ENCODE peak calls at places on chromosomes 3 and 15, in five cellular contexts. S, Z, N, E and M are unnamed samples.

GRCh38 chr15:90143176-90143655 is 40.9 kb upstream of the IDH2 start:
- DNase-seq in S (peak; percentile 23), Z (peak; percentile 66), N (peak; percentile 28), E (peak; percentile 52), M (peak; percentile 0)

GRCh38 chr15:25619761-25620160 is 180.9 kb upstream of the UBE3A start:
- DNase-seq in S (no peak), Z (no peak), N (no peak), E (no peak), M (no peak)

GRCh38 chr15:63971427-63971805 is 74.9 kb downstream of the DAPK2 start:
- DNase-seq in S (no peak), Z (peak; percentile 51), N (no peak), E (no peak), M (no peak)

GRCh38 chr3:161305095-161305991 is 66.0 kb downstream of the SPTSSB start:
- DNase-seq in S (no peak), Z (no peak), N (no peak), E (peak; percentile 14), M (no peak)

GRCh38 chr15:44193651-44194396 is 1.2 kb downstream of the FRMD5 start:
- DNase-seq in S (no peak), Z (no peak), N (no peak), E (peak; percentile 38), M (peak; percentile 39)

GRCh38 chr3:40584625-40585189 is 59.9 kb downstream of the ZNF621 start:
- DNase-seq in S (peak; percentile 88), Z (peak; percentile 80), N (peak; percentile 76), E (peak; percentile 59), M (peak; percentile 19)

GRCh38 chr3:139477710-139478640 is 1.7 kb upstream of the RBP2 start:
- DNase-seq in S (peak; percentile 62), Z (no peak), N (no peak), E (no peak), M (no peak)

GRCh38 chr3:103169289-103169688 is 734.5 kb downstream of the ZPLD1 start:
- DNase-seq in S (no peak), Z (no peak), N (no peak), E (no peak), M (no peak)

GRCh38 chr3:134251731-134252391 is 1.2 kb upstream of the RYK start:
- DNase-seq in S (no peak), Z (no peak), N (no peak), E (no peak), M (no peak)

GRCh38 chr3:47912006-47912504 is 104.2 kb downstream of the MAP4 start:
- DNase-seq in S (no peak), Z (no peak), N (no peak), E (no peak), M (no peak)

GRCh38 chr3:48437812-48438211 is 2.1 kb downstream of the CCDC51 start:
- DNase-seq in S (no peak), Z (no peak), N (no peak), E (no peak), M (no peak)

GRCh38 chr3:136818191-136818850 is 605 bp upstream of the SLC35G2 start:
- DNase-seq in S (peak; percentile 11), Z (peak; percentile 21), N (no peak), E (peak; percentile 95), M (no peak)

GRCh38 chr3:129312671-129313414 is 34.2 kb downstream of the HMCES start:
- DNase-seq in S (no peak), Z (no peak), N (no peak), E (no peak), M (no peak)

GRCh38 chr3:129015388-129016105 is 14.4 kb downstream of the EFCC1 start:
- DNase-seq in S (no peak), Z (peak; percentile 39), N (no peak), E (no peak), M (no peak)

GRCh38 chr15:92510163-92510882 is 116.6 kb downstream of the ST8SIA2 start:
- DNase-seq in S (no peak), Z (no peak), N (no peak), E (no peak), M (no peak)

GRCh38 chr15:92665100-92665555 is 9.6 kb upstream of the FAM174B start:
- DNase-seq in S (no peak), Z (no peak), N (no peak), E (no peak), M (no peak)